ENCODE peak calls at places on chromosomes 2 and 18, in six cellular contexts. Z, Y, P, C, S and U are unnamed samples.

GRCh38 chr2:29715655-29716054 is 205.7 kb downstream of the ALK start:
- DNase-seq in Z (no peak), Y (no peak), P (no peak), C (no peak), S (no peak), U (no peak)

GRCh38 chr2:96267159-96267971 is 1.3 kb downstream of the CIAO1 start:
- DNase-seq in Z (no peak), Y (peak), P (peak), C (peak), S (peak), U (peak)

GRCh38 chr18:58180172-58180571 is 136.1 kb downstream of the NEDD4L start:
- DNase-seq in Z (no peak), Y (no peak), P (no peak), C (no peak), S (no peak), U (no peak)

GRCh38 chr2:167749016-167749415 is 498.4 kb downstream of the STK39 start:
- DNase-seq in Z (no peak), Y (no peak), P (no peak), C (no peak), S (no peak), U (no peak)

GRCh38 chr18:32380559-32380958 is 90.1 kb downstream of the GAREM1 start:
- DNase-seq in Z (no peak), Y (no peak), P (no peak), C (no peak), S (no peak), U (no peak)

GRCh38 chr2:72833084-72833714 is 7.4 kb upstream of the EXOC6B start:
- DNase-seq in Z (no peak), Y (no peak), P (no peak), C (no peak), S (no peak), U (no peak)

GRCh38 chr2:11065833-11066232 is 89.4 kb upstream of the SLC66A3 start:
- DNase-seq in Z (no peak), Y (no peak), P (no peak), C (peak), S (no peak), U (no peak)

GRCh38 chr18:54357082-54357659 is 487 bp downstream of the STARD6 start:
- DNase-seq in Z (no peak), Y (peak), P (no peak), C (no peak), S (no peak), U (no peak)

GRCh38 chr2:70941701-70942100 is 6.0 kb downstream of the ATP6V1B1 start:
- DNase-seq in Z (no peak), Y (no peak), P (peak), C (no peak), S (no peak), U (no peak)

GRCh38 chr2:231987088-231987788 is 25.7 kb downstream of the DIS3L2 start:
- DNase-seq in Z (no peak), Y (no peak), P (no peak), C (no peak), S (no peak), U (no peak)

GRCh38 chr2:128300621-128301020 is 18.0 kb downstream of the HS6ST1 start:
- DNase-seq in Z (no peak), Y (no peak), P (no peak), C (no peak), S (no peak), U (no peak)

GRCh38 chr2:790634-791245 is 113.5 kb upstream of the TMEM18 start:
- DNase-seq in Z (no peak), Y (no peak), P (no peak), C (no peak), S (no peak), U (no peak)

GRCh38 chr2:128262315-128263253 is 56.1 kb downstream of the HS6ST1 start:
- DNase-seq in Z (no peak), Y (no peak), P (peak), C (no peak), S (no peak), U (no peak)

GRCh38 chr18:52486052-52486451 is 146.1 kb downstream of the DCC start:
- DNase-seq in Z (no peak), Y (no peak), P (no peak), C (no peak), S (no peak), U (no peak)

GRCh38 chr18:9684901-9685738 is 23.0 kb upstream of the RAB31 start:
- DNase-seq in Z (peak), Y (peak), P (no peak), C (no peak), S (no peak), U (no peak)

GRCh38 chr2:238286551-238286950 is 1.9 kb downstream of the PER2 start:
- DNase-seq in Z (peak), Y (peak), P (no peak), C (peak), S (no peak), U (no peak)

GRCh38 chr2:69386376-69386775 is 651 bp downstream of the GFPT1 start:
- DNase-seq in Z (no peak), Y (no peak), P (no peak), C (no peak), S (peak), U (no peak)

GRCh38 chr2:102361632-102362241 is 6.1 kb downstream of the IL18R1 start:
- DNase-seq in Z (no peak), Y (no peak), P (no peak), C (no peak), S (no peak), U (no peak)

GRCh38 chr2:44107086-44107740 is 61.5 kb upstream of the PPM1B start:
- DNase-seq in Z (no peak), Y (no peak), P (no peak), C (no peak), S (no peak), U (no peak)

GRCh38 chr2:114022360-114023085 is 132.6 kb downstream of the ACTR3 start:
- DNase-seq in Z (peak), Y (no peak), P (no peak), C (no peak), S (no peak), U (no peak)

GRCh38 chr2:101371635-101372034 is 15.7 kb downstream of the CREG2 start:
- DNase-seq in Z (no peak), Y (no peak), P (no peak), C (no peak), S (no peak), U (no peak)

GRCh38 chr2:98757904-98758421 is 27.0 kb upstream of the MGAT4A start:
- DNase-seq in Z (peak), Y (peak), P (no peak), C (peak), S (peak), U (peak)

GRCh38 chr18:40152859-40153258 is 1802.2 kb upstream of the PIK3C3 start:
- DNase-seq in Z (peak), Y (no peak), P (no peak), C (no peak), S (no peak), U (no peak)

GRCh38 chr2:127153691-127154158 is 46.8 kb upstream of the BIN1 start:
- DNase-seq in Z (peak), Y (no peak), P (peak), C (no peak), S (no peak), U (no peak)

GRCh38 chr2:218691234-218691633 is 19.3 kb downstream of the STK36 start:
- DNase-seq in Z (peak), Y (no peak), P (no peak), C (no peak), S (no peak), U (no peak)

GRCh38 chr18:7684966-7685365 is 117.8 kb downstream of the PTPRM start:
- DNase-seq in Z (no peak), Y (no peak), P (no peak), C (no peak), S (no peak), U (no peak)

GRCh38 chr2:2158176-2158826 is 172.8 kb downstream of the MYT1L start:
- DNase-seq in Z (no peak), Y (no peak), P (no peak), C (no peak), S (no peak), U (no peak)

GRCh38 chr2:55175254-55176093 is 56.6 kb downstream of the CLHC1 start:
- DNase-seq in Z (peak), Y (no peak), P (no peak), C (no peak), S (peak), U (no peak)